ENCODE peak calls at places on chromosomes 12 and 14, in nine cellular contexts. X is astrocyte; O is right lobe of liver; I is fibroblast of lung; E is left lung; C is effector memory CD4-positive, alpha-beta T cell; P is endothelial cell of umbilical vein; H is lung; J is hepatocyte. M is an unnamed sample.

GRCh38 chr12:10364839-10365681 is 24.8 kb downstream of the KLRK1 start:
- DNase-seq in C (peak; percentile 38), E (no peak), J (peak; percentile 89), O (no peak), P (peak; percentile 82), X (peak; percentile 74), I (peak; percentile 80), H (peak; percentile 67), M (peak; percentile 80)

GRCh38 chr12:116338064-116338872 is 60.8 kb upstream of the MED13L start:
- DNase-seq in E (no peak), X (no peak), J (no peak), C (no peak), I (no peak), H (no peak), P (no peak), O (no peak), M (no peak)

GRCh38 chr14:24243336-24243836 is 963 bp upstream of the TINF2 start:
- DNase-seq in J (peak; percentile 63), E (no peak), H (no peak), O (no peak), C (peak; percentile 2), I (peak; percentile 36), X (peak; percentile 25), P (no peak), M (peak; percentile 14)

GRCh38 chr14:77301103-77301502 is 19.6 kb downstream of the POMT2 start:
- DNase-seq in E (no peak), I (peak; percentile 81), P (peak; percentile 74), J (peak; percentile 87), O (peak; percentile 77), X (peak; percentile 74), C (peak; percentile 27), H (peak; percentile 57), M (peak; percentile 86)

GRCh38 chr12:22518067-22518719 is 26.1 kb downstream of the C2CD5 start:
- DNase-seq in J (no peak), C (no peak), O (peak; percentile 68), P (peak; percentile 86), I (peak; percentile 61), E (no peak), H (peak; percentile 38), X (peak; percentile 53), M (peak; percentile 18)

GRCh38 chr12:111462134-111462821 is 56.6 kb downstream of the SH2B3 start:
- DNase-seq in H (no peak), J (no peak), E (no peak), I (peak; percentile 71), P (no peak), O (no peak), C (no peak), X (peak; percentile 60), M (no peak)

GRCh38 chr12:7872565-7873304 is at the start of gene SLC2A14:
- DNase-seq in X (no peak), J (no peak), I (peak; percentile 3), E (no peak), O (no peak), P (no peak), C (no peak), H (no peak), M (no peak)

GRCh38 chr12:53961025-53961761 is 6.5 kb downstream of the HOXC12 start:
- DNase-seq in P (no peak), H (no peak), I (no peak), C (no peak), E (peak; percentile 56), X (no peak), J (no peak), O (no peak), M (no peak)

GRCh38 chr14:36773136-36773540 is 111.5 kb downstream of the PAX9 start:
- DNase-seq in I (peak; percentile 31), E (no peak), C (no peak), J (peak; percentile 49), O (no peak), P (no peak), H (no peak), X (peak; percentile 11), M (peak; percentile 71)

GRCh38 chr12:124233846-124234620 is 60.9 kb upstream of the RFLNA start:
- DNase-seq in J (no peak), I (peak; percentile 60), X (peak; percentile 51), P (peak; percentile 6), C (no peak), H (no peak), O (no peak), E (no peak), M (peak; percentile 7)
- H3K27ac ChIP-seq in J (peak overlapping the region; percentile 95), I (no peak overlapping the region), X (peak overlapping the region; percentile 89), P (peak overlapping the region; percentile 99), C (no peak overlapping the region), H (peak overlapping the region; percentile 1), O (no peak overlapping the region), E (peak overlapping the region; percentile 25), M (peak overlapping the region; percentile 38)

GRCh38 chr12:100043657-100044056 is 58.9 kb upstream of the ANKS1B start:
- DNase-seq in C (no peak), P (no peak), I (no peak), J (no peak), E (no peak), X (no peak), H (no peak), O (no peak), M (no peak)

DNA sequence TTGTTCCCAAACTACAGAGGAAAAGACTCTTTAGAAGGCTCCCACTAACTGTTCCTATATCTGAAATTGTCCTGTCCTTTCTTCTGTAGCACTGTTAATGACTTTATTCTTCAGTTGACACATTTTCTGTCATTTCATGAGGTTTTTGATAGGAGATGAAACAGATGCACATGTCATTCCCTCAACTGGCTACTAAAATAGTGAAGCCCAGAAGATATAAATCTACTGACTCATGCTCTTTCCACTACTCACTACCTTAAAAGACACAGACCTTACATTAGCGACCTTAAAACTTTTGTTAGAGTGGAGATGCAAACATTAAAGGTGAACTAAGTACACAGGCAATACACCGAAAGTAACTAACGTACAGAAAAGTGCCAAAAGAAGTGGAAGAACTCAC is 59.5 kb upstream of the ANKS1B start:
- DNase-seq in O (no peak), J (no peak), I (no peak), H (no peak), C (no peak), E (no peak), X (no peak), P (peak; percentile 1), M (no peak)
- H3K27ac ChIP-seq in O (no peak overlapping the region), J (no peak overlapping the region), I (no peak overlapping the region), H (no peak overlapping the region), C (no peak overlapping the region), E (no peak overlapping the region), X (no peak overlapping the region), P (no peak overlapping the region), M (no peak overlapping the region)

GRCh38 chr14:50739186-50739585 is 71.1 kb upstream of the SAV1 start:
- DNase-seq in C (no peak), I (no peak), E (no peak), O (no peak), H (no peak), J (no peak), P (no peak), X (no peak), M (no peak)
- H3K27ac ChIP-seq in C (no peak overlapping the region), I (no peak overlapping the region), E (no peak overlapping the region), O (no peak overlapping the region), H (no peak overlapping the region), J (no peak overlapping the region), P (no peak overlapping the region), X (no peak overlapping the region), M (no peak overlapping the region)

GRCh38 chr12:108311605-108312004 is 27.5 kb downstream of the CMKLR1 start:
- DNase-seq in H (no peak), I (no peak), J (no peak), P (no peak), C (no peak), O (no peak), E (no peak), X (no peak), M (no peak)

GRCh38 chr12:108309674-108310312 is 29.3 kb downstream of the CMKLR1 start:
- DNase-seq in P (no peak), J (no peak), C (no peak), O (no peak), H (no peak), I (no peak), E (no peak), X (no peak), M (no peak)

GRCh38 chr12:108312073-108312884 is 26.8 kb downstream of the CMKLR1 start:
- DNase-seq in O (no peak), H (no peak), I (no peak), P (no peak), X (no peak), J (no peak), E (no peak), C (no peak), M (no peak)

GRCh38 chr12:108308432-108308831 is 30.7 kb downstream of the CMKLR1 start:
- DNase-seq in E (no peak), P (no peak), O (no peak), I (peak; percentile 6), J (no peak), H (no peak), C (no peak), X (peak; percentile 2), M (no peak)

DNA sequence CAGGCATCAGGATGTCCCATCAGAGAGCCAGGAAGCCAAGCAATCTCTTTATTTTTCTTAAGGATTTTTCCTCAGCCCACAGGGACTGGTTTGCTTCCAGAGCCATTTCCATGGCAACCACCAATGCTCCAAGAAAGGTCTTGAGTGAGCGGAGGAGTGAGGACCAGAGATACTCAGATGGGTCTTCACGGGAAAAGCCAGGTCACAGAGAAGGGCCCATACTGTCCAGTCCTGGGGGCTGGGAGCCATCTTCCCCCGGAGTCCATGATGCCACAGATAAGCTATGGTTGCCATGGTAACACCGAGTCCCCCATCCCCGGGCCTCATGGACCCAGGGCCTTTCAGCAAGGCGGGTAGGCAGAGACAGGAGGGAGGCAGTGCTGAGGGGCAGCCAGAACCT is 28.6 kb downstream of the CMKLR1 start:
- DNase-seq in P (no peak), C (no peak), E (no peak), H (no peak), O (no peak), X (peak; percentile 22), I (peak; percentile 35), J (peak; percentile 38), M (no peak)
- H3K27ac ChIP-seq in P (no peak overlapping the region), C (no peak overlapping the region), E (no peak overlapping the region), H (no peak overlapping the region), O (no peak overlapping the region), X (no peak overlapping the region), I (no peak overlapping the region), J (no peak overlapping the region), M (no peak overlapping the region)

DNA sequence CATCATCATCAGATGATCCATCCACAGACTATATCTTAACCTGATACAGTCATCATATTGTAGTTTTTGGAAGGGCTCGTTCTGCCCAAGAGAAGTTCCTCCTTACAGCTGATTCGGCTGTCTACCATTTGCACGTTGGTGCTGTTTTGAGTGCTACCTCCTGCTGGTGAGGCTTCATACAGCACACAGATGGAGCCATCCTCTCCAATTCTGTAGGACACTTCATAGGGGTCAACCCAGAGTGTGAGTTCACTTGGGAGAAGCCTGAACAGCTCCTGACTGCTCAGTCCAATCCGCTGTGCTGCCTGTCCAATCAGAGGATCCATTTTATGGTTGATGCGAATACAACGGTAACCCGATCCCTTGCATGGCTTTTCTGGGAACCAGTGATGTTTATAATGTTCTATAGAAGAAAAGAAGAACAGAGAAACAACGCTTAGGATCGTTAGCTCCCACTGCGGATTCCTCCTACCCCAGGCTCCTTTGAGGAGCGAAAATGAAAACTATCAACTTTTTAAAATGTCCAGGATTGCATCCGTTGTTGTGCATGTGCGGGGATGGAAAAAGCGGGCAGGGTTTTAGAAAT is 1.5 kb downstream of the BTG1 start:
- DNase-seq in E (no peak), H (peak; percentile 79), P (peak; percentile 93), J (peak; percentile 86), I (peak; percentile 96), C (peak; percentile 65), O (peak; percentile 65), X (peak; percentile 95), M (peak; percentile 97)
- H3K27ac ChIP-seq in E (peak overlapping the region; percentile 99), H (peak overlapping the region; percentile 100), P (peak overlapping the region; percentile 80), J (peak overlapping the region; percentile 98), I (peak overlapping the region; percentile 93), C (peak overlapping the region; percentile 91), O (peak overlapping the region; percentile 99), X (peak overlapping the region; percentile 97), M (peak overlapping the region; percentile 83)

M was measured in brain microvascular endothelial cell.